ENCODE peak calls at places on chromosomes 16 and 17, in four cellular contexts. C is K562, S is A549, F is HepG2. Z is an unnamed sample.

GRCh38 chr16:30418350-30419181 is 11.2 kb downstream of the ZNF771 start:
- DNase-seq in C (no peak), S (peak; percentile 36), F (no peak), Z (no peak)

GRCh38 chr16:87060026-87060986 is 256.9 kb downstream of the C16orf95 start:
- DNase-seq in C (peak; percentile 31), S (peak; percentile 16), F (no peak), Z (no peak)

GRCh38 chr17:4934173-4934979 is 2.3 kb downstream of the GP1BA start:
- DNase-seq in C (peak; percentile 40), S (no peak), F (peak; percentile 46), Z (no peak)

GRCh38 chr17:59377410-59377809 is 46.0 kb downstream of the YPEL2 start:
- DNase-seq in C (no peak), S (no peak), F (no peak), Z (no peak)

GRCh38 chr16:82146957-82147356 is 23.1 kb downstream of the MPHOSPH6 start:
- DNase-seq in C (no peak), S (no peak), F (peak; percentile 19), Z (no peak)

GRCh38 chr16:69318177-69318910 is 7.2 kb downstream of the VPS4A start:
- DNase-seq in C (no peak), S (no peak), F (no peak), Z (no peak)

GRCh38 chr17:52148969-52149351 is 9.6 kb downstream of the CA10 start:
- DNase-seq in C (no peak), S (no peak), F (no peak), Z (no peak)

GRCh38 chr17:58344047-58344790 is 7.8 kb downstream of the SUPT4H1 start:
- DNase-seq in C (no peak), S (no peak), F (no peak), Z (no peak)

GRCh38 chr16:24045641-24046040 is 209.9 kb downstream of the PRKCB start:
- DNase-seq in C (no peak), S (peak; percentile 22), F (no peak), Z (peak; percentile 79)

DNA sequence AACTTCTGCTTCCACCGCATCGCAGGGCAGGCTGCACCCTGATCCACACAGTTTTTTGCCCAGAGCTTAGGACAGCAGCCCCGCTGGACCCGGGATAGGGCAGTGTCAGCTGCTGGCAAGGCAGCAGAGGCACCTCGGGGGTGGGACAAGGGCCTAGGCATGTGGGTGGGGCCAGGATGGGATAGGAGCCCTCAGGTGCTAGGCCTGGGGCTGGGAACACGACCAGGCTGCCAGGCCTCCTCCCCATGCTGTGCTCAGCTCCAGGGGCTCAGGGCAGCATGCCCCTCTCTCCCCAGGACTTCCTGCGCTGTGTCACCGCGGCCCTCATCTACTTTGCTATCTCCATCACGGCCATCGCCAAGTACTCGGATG is 4.6 kb downstream of the CMTM3 start:
- DNase-seq in C (no peak), S (no peak), F (no peak), Z (no peak)
- TF ChIP-seq RNF2 in C (no peak), S (no peak), F (no peak), Z (no peak)

GRCh38 chr17:36667922-36668321 is 66.5 kb downstream of the MRM1 start:
- DNase-seq in C (no peak), S (peak; percentile 22), F (no peak), Z (no peak)
- TF ChIP-seq RNF2 in C (no peak), S (no peak), F (no peak), Z (no peak)

GRCh38 chr16:70434489-70435260 is 4.2 kb downstream of the ST3GAL2 start:
- DNase-seq in C (no peak), S (no peak), F (no peak), Z (no peak)

GRCh38 chr16:70437582-70438324 is 1.1 kb downstream of the ST3GAL2 start:
- DNase-seq in C (no peak), S (no peak), F (no peak), Z (peak; percentile 63)

GRCh38 chr16:70438325-70438982 is 446 bp downstream of the ST3GAL2 start:
- DNase-seq in C (peak; percentile 52), S (no peak), F (no peak), Z (no peak)

GRCh38 chr16:70438983-70439862 is at the start of gene ST3GAL2:
- DNase-seq in C (peak; percentile 98), S (peak; percentile 93), F (peak; percentile 93), Z (peak; percentile 95)

DNA sequence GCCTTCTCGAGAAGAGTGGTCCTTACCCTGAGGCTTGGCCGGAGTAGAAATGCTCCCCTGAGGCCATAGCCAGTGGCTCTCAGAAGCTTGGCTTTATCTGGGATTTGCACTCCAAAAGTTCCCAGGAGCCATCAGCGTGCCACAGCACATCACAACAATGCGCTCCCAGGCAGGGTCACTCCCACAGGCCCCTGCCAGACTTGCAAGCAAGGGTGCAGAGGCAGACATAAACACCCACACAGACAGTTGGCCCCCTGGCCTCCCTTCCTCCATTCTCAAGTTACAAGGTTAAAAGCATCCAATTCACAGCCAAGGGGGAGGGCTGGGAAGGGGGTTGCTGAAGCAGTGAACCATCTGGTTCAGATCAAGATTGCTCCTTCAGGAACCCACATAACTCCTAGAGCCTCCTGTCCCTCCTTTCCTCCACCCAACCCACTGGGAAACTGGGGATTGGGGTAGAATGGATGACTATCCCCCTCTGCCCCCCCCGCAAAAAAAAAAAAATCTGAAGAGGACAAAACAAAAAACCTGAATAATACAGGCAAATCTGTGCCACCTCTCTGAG is 1.8 kb downstream of the ST3GAL2 start:
- DNase-seq in C (peak; percentile 83), S (no peak), F (peak; percentile 57), Z (peak; percentile 70)
- TF ChIP-seq RNF2 in C (peak; percentile 93), S (no peak), F (no peak), Z (no peak)

GRCh38 chr17:61997649-61998048 is 67.4 kb downstream of the MED13 start:
- DNase-seq in C (no peak), S (no peak), F (no peak), Z (no peak)
- TF ChIP-seq RNF2 in C (no peak), S (no peak), F (no peak), Z (no peak)

GRCh38 chr16:57801856-57802634 is at the start of gene KIFC3:
- DNase-seq in C (peak; percentile 88), S (peak; percentile 80), F (peak; percentile 79), Z (no peak)

GRCh38 chr16:57803413-57803990 is 1.2 kb upstream of the KIFC3 start:
- DNase-seq in C (peak; percentile 79), S (no peak), F (no peak), Z (no peak)

GRCh38 chr16:57805176-57805575 is 2.9 kb upstream of the KIFC3 start:
- DNase-seq in C (no peak), S (peak; percentile 93), F (peak; percentile 59), Z (no peak)

GRCh38 chr16:57802635-57803412 is 533 bp upstream of the KIFC3 start:
- DNase-seq in C (peak; percentile 41), S (peak; percentile 86), F (peak; percentile 67), Z (no peak)

GRCh38 chr16:57804111-57804837 is 2.0 kb upstream of the KIFC3 start:
- DNase-seq in C (no peak), S (no peak), F (no peak), Z (no peak)
- TF ChIP-seq RNF2 in C (no peak), S (no peak), F (no peak), Z (no peak)

DNA sequence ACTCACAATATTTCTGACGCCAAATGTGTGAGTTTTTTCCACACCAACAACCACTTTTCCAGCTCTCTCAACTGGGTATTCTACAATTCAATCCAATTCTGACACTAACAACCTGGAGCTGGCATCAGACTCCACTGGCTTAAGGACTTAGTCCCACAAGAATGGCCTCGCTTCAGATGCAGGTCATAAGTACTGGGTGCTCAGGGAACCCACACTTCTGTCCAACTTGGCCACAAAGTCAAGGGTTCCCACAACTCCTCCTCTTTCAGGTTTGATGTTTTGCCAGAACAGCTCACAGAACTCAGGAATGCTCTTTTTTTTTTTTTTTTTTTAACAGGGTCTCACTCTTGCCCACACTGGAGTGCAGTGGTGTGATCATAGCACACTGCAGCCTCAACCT is 56.1 kb upstream of the TMC5 start:
- DNase-seq in C (no peak), S (no peak), F (no peak), Z (no peak)
- TF ChIP-seq RNF2 in C (no peak), S (no peak), F (no peak), Z (no peak)

GRCh38 chr17:83190601-83191387 is 111.4 kb downstream of the METRNL start:
- DNase-seq in C (no peak), S (no peak), F (no peak), Z (no peak)

GRCh38 chr17:83187782-83188311 is 108.4 kb downstream of the METRNL start:
- DNase-seq in C (no peak), S (no peak), F (no peak), Z (no peak)

GRCh38 chr17:83186751-83187421 is 107.5 kb downstream of the METRNL start:
- DNase-seq in C (no peak), S (no peak), F (no peak), Z (no peak)

GRCh38 chr17:83189673-83190385 is 110.4 kb downstream of the METRNL start:
- DNase-seq in C (no peak), S (no peak), F (peak; percentile 60), Z (no peak)

DNA sequence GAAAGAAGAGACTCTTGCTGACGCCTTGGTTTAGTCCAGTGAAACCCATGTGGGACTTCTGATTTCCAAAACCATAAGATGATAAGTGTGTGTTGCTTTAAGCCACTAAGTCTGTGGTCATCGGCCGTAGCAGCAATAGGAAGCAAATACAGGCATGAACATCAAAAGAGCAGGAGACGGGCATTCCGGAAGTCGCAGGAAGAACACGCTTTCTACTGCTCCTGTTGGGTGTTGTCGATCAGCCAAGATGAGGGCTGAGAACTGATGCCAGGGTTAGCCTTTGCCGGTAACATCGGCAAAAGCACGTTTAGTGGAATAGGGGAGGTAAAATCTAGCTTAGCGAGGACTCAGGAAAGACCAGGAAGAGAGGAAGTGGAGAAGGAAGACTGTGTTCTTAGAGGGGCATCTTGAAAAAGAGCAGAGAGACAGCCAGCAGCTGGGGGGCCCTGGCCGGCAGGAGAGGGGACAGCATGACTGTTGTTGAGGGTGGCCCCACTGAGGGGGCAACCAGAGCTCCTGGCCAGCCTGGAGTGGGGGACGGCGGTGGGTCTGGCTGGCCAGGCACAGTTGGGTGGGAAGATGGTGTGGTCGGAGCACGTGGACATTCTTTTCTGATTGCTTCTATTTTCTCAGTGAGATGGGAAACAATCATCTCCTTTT is 109.7 kb downstream of the METRNL start:
- DNase-seq in C (no peak), S (no peak), F (no peak), Z (no peak)
- TF ChIP-seq RNF2 in C (no peak), S (no peak), F (no peak), Z (no peak)

Z was measured in H1.